ENCODE peak calls at places on chromosomes 2 and 18, in four cellular contexts. Y is A549, M is K562, E is GM12878. U is an unnamed sample.

GRCh38 chr2:16335947-16336346 is 329.7 kb downstream of the CYRIA start:
- DNase-seq in Y (no peak), M (no peak), E (no peak), U (no peak)

GRCh38 chr2:129934044-129934822 is 45.2 kb upstream of the RAB6C start:
- DNase-seq in Y (no peak), M (no peak), E (no peak), U (no peak)

GRCh38 chr2:205675861-205676516 is 6.3 kb upstream of the NRP2 start:
- DNase-seq in Y (peak; percentile 74), M (no peak), E (no peak), U (peak; percentile 60)

GRCh38 chr2:47034973-47035609 is 119.5 kb upstream of the MCFD2 start:
- DNase-seq in Y (no peak), M (no peak), E (peak; percentile 33), U (peak; percentile 80)

GRCh38 chr2:28424799-28425492 is 32.3 kb downstream of the FOSL2 start:
- DNase-seq in Y (no peak), M (no peak), E (no peak), U (no peak)

GRCh38 chr2:73250872-73251846 is 17.1 kb downstream of the CCT7 start:
- DNase-seq in Y (no peak), M (no peak), E (no peak), U (no peak)

GRCh38 chr18:70423988-70424387 is 135.1 kb downstream of the SOCS6 start:
- DNase-seq in Y (no peak), M (no peak), E (no peak), U (no peak)

GRCh38 chr2:58571181-58571852 is 330.2 kb upstream of the FANCL start:
- DNase-seq in Y (peak; percentile 87), M (peak; percentile 53), E (peak; percentile 7), U (peak; percentile 50)

GRCh38 chr2:46878886-46879285 is 36.7 kb downstream of the MCFD2 start:
- DNase-seq in Y (peak; percentile 20), M (no peak), E (no peak), U (peak; percentile 43)

GRCh38 chr2:111071480-111072143 is 49.1 kb upstream of the BCL2L11 start:
- DNase-seq in Y (peak; percentile 12), M (no peak), E (peak; percentile 35), U (no peak)

GRCh38 chr2:15645300-15645699 is 53.6 kb downstream of the DDX1 start:
- DNase-seq in Y (no peak), M (no peak), E (no peak), U (no peak)

GRCh38 chr2:54903736-54904554 is 146.3 kb downstream of the RTN4 start:
- DNase-seq in Y (peak; percentile 91), M (no peak), E (no peak), U (no peak)
- TF ChIP-seq MAX in Y (peak; percentile 48), M (no peak), E (no peak), U (no peak)

GRCh38 chr2:192499476-192499875 is 304.7 kb upstream of the TMEFF2 start:
- DNase-seq in Y (no peak), M (no peak), E (no peak), U (no peak)

GRCh38 chr2:192498747-192499146 is 304.0 kb upstream of the TMEFF2 start:
- DNase-seq in Y (no peak), M (no peak), E (no peak), U (no peak)

GRCh38 chr2:192500550-192501200 is 305.9 kb upstream of the TMEFF2 start:
- DNase-seq in Y (peak; percentile 74), M (no peak), E (peak; percentile 3), U (no peak)
- TF ChIP-seq ESRRA in Y (no peak), M (no peak), E (no peak), U (no peak)

DNA sequence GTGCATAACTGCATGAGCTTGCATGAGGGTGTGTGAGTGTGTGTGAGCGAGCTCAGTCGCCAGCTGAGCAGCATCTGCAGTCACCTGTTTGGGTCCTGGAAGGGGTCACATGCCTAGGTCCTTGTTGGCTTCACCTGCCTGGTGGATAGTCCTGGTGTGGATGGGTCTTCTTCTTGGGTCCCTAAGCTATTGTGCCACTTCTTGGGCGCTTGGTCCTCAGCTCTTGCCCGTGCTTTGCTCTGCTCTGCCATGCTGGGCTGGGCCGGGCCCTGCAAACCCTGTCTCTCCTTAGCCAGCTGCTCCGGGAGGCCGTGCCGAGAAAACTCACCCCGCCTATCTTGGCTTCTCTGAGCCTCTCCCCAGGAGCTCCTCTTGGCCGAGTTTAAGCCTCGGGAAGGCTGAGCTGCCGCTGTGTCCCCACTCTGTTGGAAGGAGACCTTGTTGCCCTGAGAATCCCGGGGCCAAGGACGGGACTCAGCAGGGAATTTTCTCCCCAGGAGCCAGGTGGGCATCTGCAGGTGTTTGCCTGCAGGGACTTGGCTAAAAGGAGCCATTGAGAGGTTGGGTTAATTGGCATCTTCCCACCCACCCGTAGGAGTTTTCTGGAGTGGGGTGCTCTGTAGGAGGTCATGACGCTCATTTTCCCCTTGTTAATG is 300.8 kb downstream of the NDUFA10 start:
- DNase-seq in Y (no peak), M (no peak), E (no peak), U (no peak)
- TF ChIP-seq KDM1A in Y (no peak), M (no peak), E (no peak), U (no peak)

GRCh38 chr18:79395308-79395640 is 456 bp upstream of the NFATC1 start:
- DNase-seq in Y (no peak), M (no peak), E (no peak), U (no peak)

GRCh38 chr18:79393626-79394401 is 1.9 kb upstream of the NFATC1 start:
- DNase-seq in Y (peak; percentile 71), M (peak; percentile 79), E (no peak), U (peak; percentile 28)

GRCh38 chr18:79392226-79392625 is 3.5 kb upstream of the NFATC1 start:
- DNase-seq in Y (no peak), M (no peak), E (no peak), U (no peak)

GRCh38 chr18:79394438-79395307 is 1.1 kb upstream of the NFATC1 start:
- DNase-seq in Y (peak; percentile 44), M (no peak), E (no peak), U (no peak)

GRCh38 chr18:79393181-79393598 is 2.5 kb upstream of the NFATC1 start:
- DNase-seq in Y (no peak), M (no peak), E (no peak), U (no peak)
- TF ChIP-seq MAX in Y (no peak), M (no peak), E (no peak), U (no peak)

GRCh38 chr18:12393510-12393909 is 14.2 kb upstream of the PRELID3A start:
- DNase-seq in Y (no peak), M (no peak), E (no peak), U (no peak)

GRCh38 chr18:12391487-12392136 is 14.6 kb upstream of the AFG3L2 start:
- DNase-seq in Y (peak; percentile 53), M (peak; percentile 63), E (no peak), U (peak; percentile 51)

GRCh38 chr18:12393998-12394397 is 13.7 kb upstream of the PRELID3A start:
- DNase-seq in Y (peak; percentile 53), M (no peak), E (no peak), U (peak; percentile 60)

GRCh38 chr18:12397254-12397653 is 10.5 kb upstream of the PRELID3A start:
- DNase-seq in Y (no peak), M (no peak), E (no peak), U (no peak)

DNA sequence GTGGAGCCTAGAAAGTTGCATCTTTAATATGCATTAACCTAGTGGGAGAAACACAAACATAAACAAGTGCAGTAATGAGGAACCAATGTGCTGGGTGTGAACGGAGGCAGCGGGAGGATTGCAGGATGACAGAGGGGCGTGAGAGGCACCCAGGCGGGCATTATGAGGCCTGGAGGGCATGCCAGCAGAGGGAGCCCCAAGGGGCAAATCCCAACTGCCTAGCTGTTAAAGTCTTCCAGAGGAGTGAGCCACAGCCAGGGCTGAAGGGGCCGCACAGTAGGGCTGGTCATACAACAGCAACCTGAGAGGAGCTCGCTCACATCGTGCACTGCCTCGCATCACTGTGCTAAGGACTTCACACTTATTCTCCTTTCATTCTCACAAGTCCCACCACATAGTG is 13.3 kb upstream of the PRELID3A start:
- DNase-seq in Y (peak; percentile 26), M (no peak), E (no peak), U (no peak)
- TF ChIP-seq ESRRA in Y (no peak), M (no peak), E (no peak), U (no peak)